ENCODE peak calls at places on chromosomes 6 and 20, in nine cellular contexts. X is HepG2, O is GM23338, F is endothelial cell of umbilical vein, U is spleen, W is breast epithelium, M is HL-60, Q is stomach, H is transverse colon. J is an unnamed sample.

GRCh38 chr6:127212376-127212775 is 54.3 kb upstream of the RNF146 start:
- DNase-seq in X (no peak), O (no peak), F (no peak), U (no peak), W (no peak), M (no peak), Q (no peak), H (no peak), J (no peak)

GRCh38 chr20:51531141-51531710 is 11.3 kb downstream of the NFATC2 start:
- DNase-seq in X (no peak), O (no peak), F (no peak), U (no peak), W (no peak), M (no peak), Q (no peak), H (no peak), J (no peak)

GRCh38 chr6:167467282-167467681 is 142.4 kb downstream of the TTLL2 start:
- DNase-seq in X (no peak), O (no peak), F (no peak), U (no peak), W (no peak), M (no peak), Q (no peak), H (no peak), J (no peak)

GRCh38 chr20:59508729-59509128 is 95.6 kb upstream of the PHACTR3 start:
- DNase-seq in X (no peak), O (no peak), F (no peak), U (no peak), W (no peak), M (peak; percentile 12), Q (no peak), H (no peak), J (no peak)

GRCh38 chr6:99458319-99458718 is 33.2 kb upstream of the PNISR start:
- DNase-seq in X (peak; percentile 47), O (peak; percentile 85), F (peak; percentile 6), U (no peak), W (no peak), M (peak; percentile 25), Q (no peak), H (no peak), J (no peak)

GRCh38 chr20:39986231-39986904 is 702.7 kb downstream of the MAFB start:
- DNase-seq in X (no peak), O (peak; percentile 36), F (no peak), U (no peak), W (no peak), M (no peak), Q (no peak), H (peak; percentile 15), J (peak; percentile 29)

GRCh38 chr6:25601797-25602679 is 50.0 kb upstream of the SCGN start:
- DNase-seq in X (peak; percentile 60), O (peak; percentile 73), F (peak; percentile 62), U (no peak), W (no peak), M (no peak), Q (no peak), H (no peak), J (peak; percentile 49)

GRCh38 chr20:17871861-17872260 is 96.7 kb downstream of the SNX5 start:
- DNase-seq in X (no peak), O (no peak), F (no peak), U (no peak), W (peak; percentile 37), M (no peak), Q (no peak), H (no peak), J (no peak)

GRCh38 chr20:34008477-34008876 is 14.8 kb downstream of the RALY start:
- DNase-seq in X (no peak), O (no peak), F (no peak), U (no peak), W (no peak), M (no peak), Q (no peak), H (no peak), J (no peak)

GRCh38 chr6:18507018-18507415 is 119.9 kb downstream of the RNF144B start:
- DNase-seq in X (no peak), O (no peak), F (no peak), U (no peak), W (no peak), M (no peak), Q (no peak), H (no peak), J (peak; percentile 19)

GRCh38 chr6:85428486-85428885 is 21.4 kb upstream of the NT5E start:
- DNase-seq in X (no peak), O (no peak), F (no peak), U (no peak), W (no peak), M (no peak), Q (no peak), H (no peak), J (no peak)

GRCh38 chr6:39090036-39090435 is 24.9 kb downstream of the SAYSD1 start:
- DNase-seq in X (no peak), O (no peak), F (peak; percentile 62), U (no peak), W (no peak), M (no peak), Q (no peak), H (no peak), J (no peak)

GRCh38 chr6:50062051-50062450 is 12.3 kb upstream of the DEFB112 start:
- DNase-seq in X (peak; percentile 16), O (peak; percentile 52), F (no peak), U (no peak), W (no peak), M (no peak), Q (no peak), H (no peak), J (peak; percentile 0)

GRCh38 chr6:118017301-118017854 is 110.3 kb downstream of the SLC35F1 start:
- DNase-seq in X (no peak), O (no peak), F (no peak), U (no peak), W (no peak), M (no peak), Q (no peak), H (no peak), J (no peak)

GRCh38 chr6:117615981-117616961 is 14.0 kb upstream of the GOPC start:
- DNase-seq in X (no peak), O (peak; percentile 92), F (no peak), U (no peak), W (no peak), M (no peak), Q (no peak), H (no peak), J (no peak)

GRCh38 chr6:89411269-89412070 is 603 bp downstream of the RRAGD start:
- DNase-seq in X (no peak), O (peak; percentile 76), F (no peak), U (peak; percentile 89), W (peak; percentile 52), M (peak; percentile 65), Q (peak; percentile 27), H (peak; percentile 33), J (peak; percentile 80)

GRCh38 chr6:75204222-75204958 is 1.5 kb downstream of the COL12A1 start:
- DNase-seq in X (peak; percentile 40), O (peak; percentile 92), F (peak; percentile 90), U (peak; percentile 65), W (peak; percentile 77), M (peak; percentile 39), Q (peak; percentile 69), H (peak; percentile 72), J (peak; percentile 74)

GRCh38 chr20:31605902-31606677 is 1.0 kb downstream of the ID1 start:
- DNase-seq in X (peak; percentile 47), O (peak; percentile 65), F (peak; percentile 36), U (peak; percentile 83), W (no peak), M (peak; percentile 9), Q (peak; percentile 35), H (peak; percentile 57), J (peak; percentile 52)

GRCh38 chr20:420721-421574 is 12.8 kb downstream of the RBCK1 start:
- DNase-seq in X (no peak), O (peak; percentile 66), F (no peak), U (peak; percentile 86), W (no peak), M (peak; percentile 50), Q (peak; percentile 57), H (peak; percentile 92), J (peak; percentile 80)

GRCh38 chr20:418858-419365 is 10.8 kb downstream of the RBCK1 start:
- DNase-seq in X (no peak), O (no peak), F (no peak), U (peak; percentile 68), W (no peak), M (no peak), Q (no peak), H (no peak), J (no peak)

GRCh38 chr20:420169-420620 is 12.1 kb downstream of the RBCK1 start:
- DNase-seq in X (no peak), O (no peak), F (no peak), U (no peak), W (no peak), M (no peak), Q (no peak), H (peak; percentile 57), J (peak; percentile 37)

GRCh38 chr20:417801-418342 is 9.8 kb downstream of the RBCK1 start:
- DNase-seq in X (no peak), O (no peak), F (no peak), U (peak; percentile 71), W (no peak), M (no peak), Q (no peak), H (no peak), J (peak; percentile 46)

GRCh38 chr20:419556-420168 is 11.6 kb downstream of the RBCK1 start:
- DNase-seq in X (no peak), O (peak; percentile 41), F (no peak), U (peak; percentile 78), W (no peak), M (no peak), Q (no peak), H (peak; percentile 91), J (no peak)
- TF ChIP-seq CTCF in X (no peak), O (no peak), F (no peak), U (no peak), W (no peak), M (no peak), Q (no peak), H (peak; percentile 51), J (no peak)

GRCh38 chr6:31620586-31621319 is at the start of gene PRRC2A:
- DNase-seq in X (no peak), O (peak; percentile 91), F (no peak), U (peak; percentile 98), W (peak; percentile 96), M (peak; percentile 76), Q (peak; percentile 97), H (peak; percentile 96), J (peak; percentile 90)
- TF ChIP-seq POLR2AphosphoS5 in X (peak; percentile 56), O (peak; percentile 67), F (peak; percentile 78), U (no peak), W (no peak), M (no peak), Q (no peak), H (peak; percentile 39), J (peak; percentile 74)

GRCh38 chr20:20003088-20003954 is 13.8 kb upstream of the NAA20 start:
- DNase-seq in X (no peak), O (no peak), F (peak; percentile 65), U (no peak), W (no peak), M (peak; percentile 74), Q (no peak), H (peak; percentile 27), J (no peak)
- H3K4me3 ChIP-seq in X (peak overlapping the region; percentile 53), O (no peak overlapping the region), F (no peak overlapping the region), U (peak overlapping the region; percentile 42), W (peak overlapping the region; percentile 35), M (no peak overlapping the region), Q (peak overlapping the region; percentile 8), H (no peak overlapping the region), J (no peak overlapping the region)

GRCh38 chr20:653590-654426 is 808 bp upstream of the SRXN1 start:
- DNase-seq in X (peak; percentile 70), O (no peak), F (no peak), U (no peak), W (no peak), M (no peak), Q (no peak), H (peak; percentile 22), J (no peak)
- TF ChIP-seq CTCF in X (no peak), O (no peak), F (no peak), U (peak; percentile 29), W (no peak), M (no peak), Q (no peak), H (no peak), J (no peak)

J was measured in SK-N-SH.